ENCODE peak calls at places on chromosomes 3 and 15, in nine cellular contexts. O is stimulated activated CD4-positive, alpha-beta T cell treated with anti-CD3 and anti-CD28 coated beads, Interleukin-12 subunit alpha, Interleukin-12 subunit beta, amount 100 ng/mL, for 48 hours; K is cardiac muscle cell; R is upper lobe of left lung; I is activated CD4-positive, alpha-beta T cell treated with anti-CD3 and anti-CD28 coated beads for 24 hours; H is Calu3; X is neural crest cell; C is heart left ventricle; F is stimulated activated effector memory CD8-positive, alpha-beta T cell treated with anti-CD3 and anti-CD28 coated beads, Interleukin-12 subunit alpha, Interleukin-12 subunit beta, amount 100 ng/mL, for 72 hours. N is an unnamed sample.

GRCh38 chr3:64871955-64872354 is 184.2 kb upstream of the ADAMTS9 start:
- DNase-seq in O (no peak), K (no peak), R (no peak), I (no peak), H (no peak), X (no peak), C (no peak), F (no peak), N (no peak)

GRCh38 chr3:134394380-134394779 is 20.1 kb upstream of the AMOTL2 start:
- DNase-seq in O (no peak), K (no peak), R (no peak), I (no peak), H (no peak), X (no peak), C (no peak), F (no peak), N (no peak)

GRCh38 chr15:73539726-73540125 is 93.5 kb downstream of the NPTN start:
- DNase-seq in O (no peak), K (no peak), R (no peak), I (no peak), H (no peak), X (no peak), C (no peak), F (no peak), N (no peak)

GRCh38 chr3:178707632-178708031 is 171.4 kb downstream of the KCNMB2 start:
- DNase-seq in O (no peak), K (no peak), R (no peak), I (no peak), H (no peak), X (no peak), C (no peak), F (no peak), N (no peak)

GRCh38 chr15:92809880-92810361 is 90.2 kb upstream of the CHD2 start:
- DNase-seq in O (no peak), K (peak), R (peak), I (no peak), H (peak), X (no peak), C (no peak), F (no peak), N (no peak)

GRCh38 chr15:78195735-78196201 is 38.6 kb downstream of the ACSBG1 start:
- DNase-seq in O (peak), K (peak), R (peak), I (peak), H (peak), X (no peak), C (no peak), F (peak), N (peak)

GRCh38 chr3:26623409-26624208 is 1.0 kb downstream of the LRRC3B start:
- DNase-seq in O (no peak), K (peak), R (no peak), I (no peak), H (no peak), X (no peak), C (no peak), F (no peak), N (no peak)

GRCh38 chr3:42179110-42179725 is 86.8 kb downstream of the CCK start:
- DNase-seq in O (peak), K (peak), R (no peak), I (no peak), H (peak), X (no peak), C (no peak), F (no peak), N (no peak)

GRCh38 chr3:35944915-35945710 is 305.8 kb downstream of the ARPP21 start:
- DNase-seq in O (no peak), K (no peak), R (no peak), I (no peak), H (no peak), X (no peak), C (no peak), F (no peak), N (no peak)

GRCh38 chr3:66372681-66373350 is 128.0 kb downstream of the LRIG1 start:
- DNase-seq in O (no peak), K (peak), R (no peak), I (no peak), H (no peak), X (no peak), C (peak), F (no peak), N (no peak)

GRCh38 chr3:68973635-68974034 is 39.8 kb downstream of the EOGT start:
- DNase-seq in O (no peak), K (peak), R (no peak), I (no peak), H (peak), X (no peak), C (no peak), F (no peak), N (no peak)

GRCh38 chr3:23863060-23863459 is 53.7 kb downstream of the NKIRAS1 start:
- DNase-seq in O (no peak), K (no peak), R (no peak), I (no peak), H (no peak), X (no peak), C (no peak), F (no peak), N (no peak)

GRCh38 chr15:67097893-67098740 is 32.7 kb downstream of the SMAD3 start:
- DNase-seq in O (no peak), K (no peak), R (peak), I (no peak), H (no peak), X (no peak), C (peak), F (no peak), N (peak)

GRCh38 chr3:51819709-51820406 is 40.8 kb upstream of the IQCF6 start:
- DNase-seq in O (peak), K (peak), R (no peak), I (no peak), H (peak), X (peak), C (no peak), F (no peak), N (no peak)

GRCh38 chr15:38148476-38148875 is 104.2 kb upstream of the SPRED1 start:
- DNase-seq in O (no peak), K (no peak), R (no peak), I (no peak), H (no peak), X (no peak), C (no peak), F (no peak), N (no peak)

GRCh38 chr3:65979152-65979551 is 59.6 kb downstream of the MAGI1 start:
- DNase-seq in O (no peak), K (no peak), R (no peak), I (no peak), H (no peak), X (no peak), C (no peak), F (no peak), N (no peak)

GRCh38 chr3:63910873-63911272 is 1.3 kb downstream of the SCAANT1 start:
- DNase-seq in O (no peak), K (no peak), R (no peak), I (no peak), H (no peak), X (no peak), C (no peak), F (no peak), N (no peak)

GRCh38 chr3:58486036-58486435 is 5.9 kb upstream of the KCTD6 start:
- DNase-seq in O (no peak), K (no peak), R (no peak), I (no peak), H (no peak), X (no peak), C (no peak), F (no peak), N (no peak)

GRCh38 chr3:115550285-115550741 is 73.0 kb upstream of the GAP43 start:
- DNase-seq in O (no peak), K (no peak), R (no peak), I (no peak), H (no peak), X (no peak), C (peak), F (no peak), N (no peak)

GRCh38 chr3:52830535-52831258 is at the start of gene ITIH4:
- DNase-seq in O (no peak), K (no peak), R (no peak), I (no peak), H (no peak), X (no peak), C (no peak), F (no peak), N (no peak)

GRCh38 chr3:139281512-139282196 is 62.2 kb upstream of the MRPS22 start:
- DNase-seq in O (no peak), K (no peak), R (no peak), I (no peak), H (no peak), X (no peak), C (no peak), F (no peak), N (peak)

GRCh38 chr15:59274126-59274970 is 67.7 kb downstream of the LDHAL6B start:
- DNase-seq in O (no peak), K (no peak), R (no peak), I (no peak), H (peak), X (no peak), C (no peak), F (no peak), N (no peak)

GRCh38 chr15:55277116-55277564 is 12.5 kb downstream of the RAB27A start:
- DNase-seq in O (no peak), K (no peak), R (no peak), I (no peak), H (no peak), X (no peak), C (no peak), F (no peak), N (no peak)